ENCODE peak calls at places on chromosomes 2 and 18, in eight cellular contexts. K is GM23248, Q is T-helper 1 cell, G is aorta, S is NCI-H2171 treated with DMSO at 0.1 percent for 48 hours, E is dorsolateral prefrontal cortex, D is HuH-7, F is LoVo. P is an unnamed sample.

GRCh38 chr2:42567806-42568429 is 514 bp upstream of the MTA3 start:
- DNase-seq in F (no peak), S (peak; percentile 10), G (no peak), E (peak; percentile 27), K (peak; percentile 25), Q (no peak), D (peak; percentile 37), P (peak; percentile 46)

GRCh38 chr2:196259507-196260481 is 88.4 kb upstream of the STK17B start:
- DNase-seq in K (peak; percentile 82), E (no peak), D (no peak), Q (peak; percentile 82), F (peak; percentile 50), S (no peak), G (no peak), P (no peak)

GRCh38 chr2:202069189-202070050 is 3.6 kb upstream of the KIAA2012 start:
- DNase-seq in F (peak; percentile 89), K (no peak), S (no peak), E (no peak), G (no peak), Q (no peak), D (no peak), P (peak; percentile 56)

GRCh38 chr2:147515213-147515612 is 329.6 kb upstream of the ACVR2A start:
- DNase-seq in F (no peak), G (no peak), D (peak; percentile 30), E (no peak), S (no peak), Q (no peak), K (no peak), P (no peak)

GRCh38 chr18:11042247-11042646 is 107.1 kb downstream of the PIEZO2 start:
- DNase-seq in Q (no peak), K (no peak), E (no peak), G (no peak), D (no peak), S (no peak), F (no peak), P (no peak)

GRCh38 chr18:60656563-60656962 is 284.0 kb upstream of the MC4R start:
- DNase-seq in S (no peak), K (no peak), G (no peak), E (no peak), D (no peak), Q (no peak), F (no peak), P (no peak)

GRCh38 chr2:132760971-132761370 is 91.0 kb upstream of the LYPD1 start:
- DNase-seq in D (no peak), Q (no peak), G (no peak), E (no peak), S (no peak), K (no peak), F (no peak), P (no peak)

GRCh38 chr2:30780776-30781330 is 26.4 kb downstream of the CAPN13 start:
- DNase-seq in G (no peak), F (no peak), Q (no peak), D (no peak), E (no peak), S (no peak), K (no peak), P (no peak)

GRCh38 chr2:152098033-152098797 is 629 bp downstream of the CACNB4 start:
- DNase-seq in F (peak; percentile 32), D (peak; percentile 59), Q (no peak), S (no peak), E (no peak), G (peak; percentile 83), K (peak; percentile 55), P (no peak)

GRCh38 chr18:59700535-59700967 is 3.3 kb upstream of the CCBE1 start:
- DNase-seq in D (no peak), F (no peak), Q (no peak), K (no peak), S (no peak), E (no peak), G (no peak), P (no peak)

GRCh38 chr18:32777049-32777448 is 4.2 kb upstream of the KLHL14 start:
- DNase-seq in Q (no peak), E (no peak), F (no peak), K (peak; percentile 15), D (no peak), S (no peak), G (no peak), P (no peak)

GRCh38 chr2:187434342-187434785 is 13.7 kb downstream of the CALCRL start:
- DNase-seq in Q (no peak), D (no peak), E (no peak), G (no peak), S (no peak), F (no peak), K (peak; percentile 67), P (no peak)

GRCh38 chr2:145845207-145845894 is 1325.4 kb upstream of the ZEB2 start:
- DNase-seq in F (no peak), K (peak; percentile 28), E (no peak), G (no peak), D (peak; percentile 11), S (peak; percentile 78), Q (no peak), P (peak; percentile 63)

GRCh38 chr2:180781276-180781675 is 199.1 kb upstream of the UBE2E3 start:
- DNase-seq in Q (no peak), D (no peak), F (no peak), E (no peak), S (no peak), K (no peak), G (no peak), P (no peak)

GRCh38 chr18:23718243-23718720 is 29.0 kb downstream of the LAMA3 start:
- DNase-seq in E (no peak), K (peak; percentile 88), D (no peak), F (no peak), Q (no peak), G (no peak), S (no peak), P (no peak)

GRCh38 chr2:178910005-178910404 is 102.8 kb upstream of the TTN start:
- DNase-seq in F (no peak), K (no peak), S (no peak), E (no peak), Q (no peak), G (no peak), D (no peak), P (no peak)

GRCh38 chr2:98608962-98609604 is 694 bp downstream of the UNC50 start:
- DNase-seq in G (no peak), D (peak; percentile 44), K (peak; percentile 78), F (no peak), E (no peak), Q (no peak), S (no peak), P (no peak)

GRCh38 chr18:22223263-22223960 is 54.0 kb downstream of the GATA6 start:
- DNase-seq in E (no peak), F (peak; percentile 97), D (no peak), S (no peak), K (peak; percentile 99), G (peak; percentile 97), Q (no peak), P (peak; percentile 89)

GRCh38 chr2:239726631-239727181 is 298.4 kb downstream of the NDUFA10 start:
- DNase-seq in D (no peak), F (no peak), K (no peak), E (no peak), S (no peak), G (peak; percentile 73), Q (no peak), P (no peak)

GRCh38 chr18:11454021-11454420 is 155.4 kb upstream of the SLC35G4 start:
- DNase-seq in F (no peak), S (no peak), Q (no peak), K (no peak), E (no peak), D (no peak), G (no peak), P (no peak)

GRCh38 chr18:79643049-79643765 is 36.4 kb upstream of the CTDP1 start:
- DNase-seq in S (no peak), Q (no peak), E (no peak), K (no peak), D (no peak), F (no peak), G (no peak), P (no peak)

GRCh38 chr2:101860157-101860556 is 131.6 kb upstream of the IL1R2 start:
- DNase-seq in S (no peak), F (no peak), E (no peak), D (no peak), G (no peak), K (no peak), Q (no peak), P (no peak)

GRCh38 chr2:207686812-207687211 is 24.6 kb upstream of the CCNYL1 start:
- DNase-seq in F (no peak), E (no peak), K (no peak), S (no peak), D (no peak), G (no peak), Q (no peak), P (no peak)

GRCh38 chr2:74975016-74975415 is 16.6 kb downstream of the POLE4 start:
- DNase-seq in S (no peak), K (peak; percentile 8), F (no peak), E (no peak), Q (no peak), D (no peak), G (no peak), P (no peak)

GRCh38 chr2:62547849-62548248 is 41.9 kb upstream of the TMEM17 start:
- DNase-seq in K (peak; percentile 5), G (no peak), D (no peak), F (no peak), E (no peak), Q (no peak), S (no peak), P (no peak)

GRCh38 chr2:186339716-186340115 is 146.3 kb upstream of the ZC3H15 start:
- DNase-seq in E (no peak), K (peak; percentile 46), G (no peak), S (no peak), D (no peak), Q (no peak), F (no peak), P (no peak)

GRCh38 chr2:45132551-45132950 is 123.3 kb upstream of the SIX2 start:
- DNase-seq in S (no peak), D (no peak), Q (no peak), G (no peak), F (no peak), E (no peak), K (no peak), P (no peak)

GRCh38 chr2:237438082-237438925 is 24.3 kb upstream of the COL6A3 start:
- DNase-seq in E (no peak), D (no peak), K (peak; percentile 37), Q (no peak), F (no peak), G (no peak), S (no peak), P (peak; percentile 94)

GRCh38 chr2:240399419-240400318 is 35.8 kb upstream of the GPC1 start:
- DNase-seq in K (no peak), D (no peak), S (no peak), F (no peak), G (peak; percentile 68), E (no peak), Q (no peak), P (no peak)

GRCh38 chr2:185787530-185788145 is 49.0 kb downstream of the FSIP2 start:
- DNase-seq in D (no peak), G (no peak), S (no peak), Q (no peak), K (peak; percentile 74), F (no peak), E (no peak), P (no peak)

GRCh38 chr18:79630266-79631095 is 49.1 kb upstream of the CTDP1 start:
- DNase-seq in S (no peak), E (peak; percentile 13), D (no peak), K (no peak), G (no peak), F (no peak), Q (no peak), P (no peak)

GRCh38 chr2:102977462-102977861 is 215.6 kb downstream of the TMEM182 start:
- DNase-seq in K (no peak), F (no peak), S (no peak), Q (no peak), E (no peak), G (no peak), D (no peak), P (no peak)

GRCh38 chr2:106020032-106020431 is 174.1 kb downstream of the UXS1 start:
- DNase-seq in G (no peak), F (no peak), K (no peak), S (peak; percentile 36), Q (no peak), E (no peak), D (no peak), P (no peak)

GRCh38 chr2:43332653-43333052 is 106.2 kb upstream of the ZFP36L2 start:
- DNase-seq in Q (no peak), S (no peak), G (no peak), D (no peak), E (no peak), K (no peak), F (no peak), P (no peak)